ENCODE peak calls at places on chromosomes 7 and 10, in four cellular contexts. V is kidney glomerular epithelial cell, F is heart right ventricle, Y is GDM1. O is an unnamed sample.

GRCh38 chr7:125256446-125256845 is 326.8 kb upstream of the POT1 start:
- DNase-seq in V (peak), F (no peak), Y (no peak), O (no peak)

GRCh38 chr7:134532155-134533089 is 5.1 kb downstream of the AKR1B10 start:
- DNase-seq in Y (no peak), F (no peak), V (no peak), O (no peak)

GRCh38 chr7:33649476-33650441 is 255.6 kb upstream of the BMPER start:
- DNase-seq in F (no peak), Y (no peak), V (no peak), O (no peak)

GRCh38 chr10:24383681-24384106 is 174.8 kb downstream of the KIAA1217 start:
- DNase-seq in V (peak), Y (no peak), F (peak), O (peak)

GRCh38 chr7:51316262-51316665 is 345 bp downstream of the COBL start:
- DNase-seq in V (peak), F (no peak), Y (no peak), O (peak)

GRCh38 chr10:99996934-99997648 is 12.7 kb downstream of the DNMBP start:
- DNase-seq in Y (no peak), V (no peak), F (peak), O (no peak)

GRCh38 chr7:132465516-132465915 is 110.8 kb downstream of the PLXNA4 start:
- DNase-seq in Y (no peak), V (no peak), F (no peak), O (no peak)

GRCh38 chr7:32618987-32619386 is 123.7 kb downstream of the AVL9 start:
- DNase-seq in F (no peak), Y (no peak), V (no peak), O (no peak)

GRCh38 chr7:47574473-47575328 is 7.2 kb downstream of the TNS3 start:
- DNase-seq in F (peak), V (peak), Y (no peak), O (no peak)

GRCh38 chr7:47303014-47303694 is 278.8 kb downstream of the TNS3 start:
- DNase-seq in F (no peak), Y (no peak), V (no peak), O (peak)

GRCh38 chr10:35466661-35467060 is 130.4 kb downstream of the CCNY start:
- DNase-seq in F (no peak), Y (no peak), V (no peak), O (no peak)

GRCh38 chr10:24617771-24618396 is 105.8 kb downstream of the ARHGAP21 start:
- DNase-seq in F (peak), V (no peak), Y (peak), O (no peak)

GRCh38 chr7:157757211-157757610 is 420.4 kb downstream of the DNAJB6 start:
- DNase-seq in F (no peak), V (no peak), Y (no peak), O (no peak)

GRCh38 chr10:79270471-79271246 is 76.6 kb upstream of the PPIF start:
- DNase-seq in V (no peak), F (peak), Y (no peak), O (peak)

GRCh38 chr7:110830778-110831177 is 260.1 kb upstream of the LRRN3 start:
- DNase-seq in V (no peak), Y (no peak), F (peak), O (no peak)

GRCh38 chr7:30681262-30682130 is 760 bp downstream of the CRHR2 start:
- DNase-seq in Y (no peak), V (no peak), F (no peak), O (no peak)

GRCh38 chr10:101287922-101288638 is 58.8 kb upstream of the LBX1 start:
- DNase-seq in V (no peak), F (no peak), Y (no peak), O (no peak)

GRCh38 chr7:1555813-1556540 is at the start of gene TMEM184A:
- DNase-seq in V (peak), F (no peak), Y (no peak), O (no peak)

GRCh38 chr10:58475322-58476277 is 37.1 kb upstream of the BICC1 start:
- DNase-seq in Y (no peak), F (no peak), V (peak), O (no peak)

GRCh38 chr10:86956841-86957448 is 470 bp downstream of the MMRN2 start:
- DNase-seq in Y (no peak), F (no peak), V (no peak), O (no peak)

GRCh38 chr10:80259405-80259871 is 30.0 kb downstream of the MAT1A start:
- DNase-seq in Y (no peak), V (no peak), F (no peak), O (no peak)

GRCh38 chr10:114691442-114691941 is 33.4 kb upstream of the ABLIM1 start:
- DNase-seq in F (no peak), V (peak), Y (no peak), O (no peak)

GRCh38 chr7:22663319-22663718 is 63.7 kb upstream of the IL6 start:
- DNase-seq in V (no peak), Y (no peak), F (no peak), O (no peak)

GRCh38 chr10:86411281-86411841 is 44.8 kb upstream of the GRID1 start:
- DNase-seq in V (peak), Y (peak), F (peak), O (no peak)

GRCh38 chr10:94383515-94383914 is 18.8 kb upstream of the TBC1D12 start:
- DNase-seq in V (no peak), Y (no peak), F (no peak), O (no peak)

GRCh38 chr7:151351967-151352366 is 10.4 kb downstream of the NUB1 start:
- DNase-seq in F (no peak), V (no peak), Y (peak), O (no peak)

GRCh38 chr10:29039659-29040309 is 249.1 kb upstream of the LYZL1 start:
- DNase-seq in V (peak), Y (no peak), F (no peak), O (no peak)

GRCh38 chr10:31694929-31695837 is 233.4 kb downstream of the ARHGAP12 start:
- DNase-seq in F (no peak), V (no peak), Y (no peak), O (no peak)

O was measured in right atrium auricular region.